ENCODE peak calls at places on chromosomes 12 and 14, in eight cellular contexts. N, M, I, F, E, Q, K and Z are unnamed samples.

GRCh38 chr12:103809154-103809553 is 31.9 kb downstream of the NT5DC3 start:
- DNase-seq in N (no peak), M (no peak), I (no peak), F (no peak), E (no peak), Q (no peak), K (no peak), Z (no peak)

GRCh38 chr14:29240046-29240445 is 473.5 kb downstream of the FOXG1 start:
- DNase-seq in N (no peak), M (no peak), I (peak; percentile 66), F (no peak), E (no peak), Q (no peak), K (no peak), Z (no peak)

GRCh38 chr12:1644523-1645438 is 15.8 kb downstream of the WNT5B start:
- DNase-seq in N (no peak), M (no peak), I (peak; percentile 57), F (peak; percentile 90), E (peak; percentile 40), Q (peak; percentile 79), K (no peak), Z (no peak)

GRCh38 chr14:32361674-32362073 is 32.6 kb downstream of the AKAP6 start:
- DNase-seq in N (no peak), M (no peak), I (no peak), F (no peak), E (no peak), Q (no peak), K (no peak), Z (no peak)

GRCh38 chr12:114319422-114319821 is 86.5 kb downstream of the TBX5 start:
- DNase-seq in N (no peak), M (no peak), I (no peak), F (no peak), E (no peak), Q (no peak), K (no peak), Z (no peak)

GRCh38 chr14:26775765-26776577 is 178.1 kb upstream of the NOVA1 start:
- DNase-seq in N (no peak), M (no peak), I (peak; percentile 24), F (no peak), E (no peak), Q (no peak), K (no peak), Z (no peak)

GRCh38 chr12:4653257-4653656 is 4.3 kb downstream of the NDUFA9 start:
- DNase-seq in N (no peak), M (no peak), I (no peak), F (no peak), E (no peak), Q (no peak), K (no peak), Z (no peak)

GRCh38 chr14:51491776-51492175 is 159.9 kb upstream of the FRMD6 start:
- DNase-seq in N (no peak), M (no peak), I (no peak), F (no peak), E (no peak), Q (no peak), K (no peak), Z (no peak)

GRCh38 chr12:111409403-111410228 is 3.9 kb downstream of the SH2B3 start:
- DNase-seq in N (no peak), M (peak; percentile 67), I (peak; percentile 79), F (no peak), E (peak; percentile 29), Q (no peak), K (no peak), Z (no peak)

GRCh38 chr14:43172899-43173548 is 1334.1 kb downstream of the FSCB start:
- DNase-seq in N (no peak), M (no peak), I (no peak), F (no peak), E (no peak), Q (no peak), K (no peak), Z (no peak)

GRCh38 chr12:70576341-70577282 is 60.6 kb downstream of the PTPRB start:
- DNase-seq in N (peak; percentile 20), M (no peak), I (peak; percentile 95), F (no peak), E (peak; percentile 72), Q (peak; percentile 81), K (no peak), Z (no peak)

GRCh38 chr12:127928615-127929014 is 338.4 kb upstream of the TMEM132C start:
- DNase-seq in N (no peak), M (no peak), I (peak; percentile 84), F (no peak), E (no peak), Q (no peak), K (no peak), Z (no peak)

GRCh38 chr12:12612403-12612802 is 727 bp downstream of the CREBL2 start:
- DNase-seq in N (peak; percentile 42), M (no peak), I (peak; percentile 67), F (no peak), E (peak; percentile 26), Q (no peak), K (no peak), Z (peak; percentile 4)

GRCh38 chr12:44647891-44648690 is 228.0 kb downstream of the NELL2 start:
- DNase-seq in N (no peak), M (no peak), I (no peak), F (no peak), E (no peak), Q (no peak), K (no peak), Z (no peak)

GRCh38 chr14:76941544-76942287 is 86.8 kb downstream of the IRF2BPL start:
- DNase-seq in N (no peak), M (no peak), I (no peak), F (no peak), E (peak; percentile 77), Q (no peak), K (no peak), Z (no peak)

GRCh38 chr12:27970391-27970980 is 2.0 kb downstream of the PTHLH start:
- DNase-seq in N (no peak), M (no peak), I (peak; percentile 69), F (no peak), E (no peak), Q (no peak), K (no peak), Z (no peak)

GRCh38 chr12:11812558-11813421 is 163.3 kb downstream of the ETV6 start:
- DNase-seq in N (no peak), M (no peak), I (peak; percentile 27), F (peak; percentile 52), E (no peak), Q (no peak), K (no peak), Z (no peak)

GRCh38 chr12:89833337-89834252 is 125.0 kb upstream of the ATP2B1 start:
- DNase-seq in N (no peak), M (no peak), I (peak; percentile 86), F (peak; percentile 4), E (no peak), Q (no peak), K (no peak), Z (no peak)

GRCh38 chr14:103256406-103256805 is 77.6 kb upstream of the EIF5 start:
- DNase-seq in N (no peak), M (no peak), I (no peak), F (no peak), E (no peak), Q (no peak), K (no peak), Z (no peak)